ENCODE peak calls at places on chromosomes 6 and 20, in seven cellular contexts. One of them, this sample, is unnamed.

GRCh38 chr6:137224890-137225198 is 5.7 kb upstream of the IFNGR1 start:
- DNase-seq in fibroblast of villous mesenchyme: no peak
- DNase-seq in HFF-Myc: no peak
- DNase-seq in neural progenitor cell: no peak
- DNase-seq in pancreas: peak; percentile 36
- DNase-seq in tibial artery: no peak
- DNase-seq in CD8-positive, alpha-beta T cell: no peak
- DNase-seq in this sample: no peak

GRCh38 chr6:159809149-159809548 is 9.1 kb downstream of the PNLDC1 start:
- DNase-seq in tibial artery: no peak
- DNase-seq in HFF-Myc: no peak
- DNase-seq in CD8-positive, alpha-beta T cell: no peak
- DNase-seq in neural progenitor cell: no peak
- DNase-seq in fibroblast of villous mesenchyme: no peak
- DNase-seq in pancreas: no peak
- DNase-seq in this sample: no peak

GRCh38 chr20:11274137-11274536 is 600.3 kb upstream of the JAG1 start:
- DNase-seq in CD8-positive, alpha-beta T cell: no peak
- DNase-seq in pancreas: no peak
- DNase-seq in fibroblast of villous mesenchyme: peak; percentile 62
- DNase-seq in HFF-Myc: peak; percentile 31
- DNase-seq in tibial artery: no peak
- DNase-seq in neural progenitor cell: peak; percentile 84
- DNase-seq in this sample: peak; percentile 39

GRCh38 chr6:48423640-48424365 is 312.8 kb upstream of the PTCHD4 start:
- DNase-seq in pancreas: no peak
- DNase-seq in fibroblast of villous mesenchyme: peak; percentile 42
- DNase-seq in CD8-positive, alpha-beta T cell: no peak
- DNase-seq in neural progenitor cell: no peak
- DNase-seq in tibial artery: no peak
- DNase-seq in HFF-Myc: no peak
- DNase-seq in this sample: no peak

GRCh38 chr20:4602297-4602631 is 119.4 kb upstream of the PRND start:
- DNase-seq in neural progenitor cell: no peak
- DNase-seq in fibroblast of villous mesenchyme: peak; percentile 39
- DNase-seq in pancreas: no peak
- DNase-seq in CD8-positive, alpha-beta T cell: no peak
- DNase-seq in HFF-Myc: no peak
- DNase-seq in tibial artery: no peak
- DNase-seq in this sample: no peak

GRCh38 chr6:75467906-75468460 is 25.6 kb downstream of the FILIP1 start:
- DNase-seq in neural progenitor cell: peak; percentile 61
- DNase-seq in tibial artery: no peak
- DNase-seq in pancreas: no peak
- DNase-seq in CD8-positive, alpha-beta T cell: no peak
- DNase-seq in HFF-Myc: no peak
- DNase-seq in fibroblast of villous mesenchyme: no peak
- DNase-seq in this sample: no peak

GRCh38 chr20:13681248-13682125 is 42.8 kb upstream of the TASP1 start:
- DNase-seq in neural progenitor cell: no peak
- DNase-seq in CD8-positive, alpha-beta T cell: no peak
- DNase-seq in HFF-Myc: no peak
- DNase-seq in fibroblast of villous mesenchyme: no peak
- DNase-seq in tibial artery: no peak
- DNase-seq in pancreas: no peak
- DNase-seq in this sample: peak; percentile 18

GRCh38 chr20:5113615-5113986 is 6.2 kb downstream of the PCNA start:
- DNase-seq in CD8-positive, alpha-beta T cell: no peak
- DNase-seq in fibroblast of villous mesenchyme: no peak
- DNase-seq in HFF-Myc: no peak
- DNase-seq in pancreas: no peak
- DNase-seq in neural progenitor cell: no peak
- DNase-seq in tibial artery: no peak
- DNase-seq in this sample: no peak

GRCh38 chr6:3229566-3230274 is 2.3 kb upstream of the TUBB2B start:
- DNase-seq in pancreas: no peak
- DNase-seq in tibial artery: peak; percentile 65
- DNase-seq in neural progenitor cell: peak; percentile 75
- DNase-seq in fibroblast of villous mesenchyme: no peak
- DNase-seq in HFF-Myc: no peak
- DNase-seq in CD8-positive, alpha-beta T cell: no peak
- DNase-seq in this sample: no peak

GRCh38 chr6:15062311-15063252 is 183.3 kb upstream of the JARID2 start:
- DNase-seq in tibial artery: no peak
- DNase-seq in pancreas: no peak
- DNase-seq in HFF-Myc: no peak
- DNase-seq in neural progenitor cell: no peak
- DNase-seq in CD8-positive, alpha-beta T cell: no peak
- DNase-seq in fibroblast of villous mesenchyme: peak; percentile 79
- DNase-seq in this sample: no peak

GRCh38 chr20:53387983-53388675 is 205.5 kb downstream of the ZNF217 start:
- DNase-seq in tibial artery: no peak
- DNase-seq in HFF-Myc: no peak
- DNase-seq in pancreas: no peak
- DNase-seq in neural progenitor cell: no peak
- DNase-seq in fibroblast of villous mesenchyme: no peak
- DNase-seq in CD8-positive, alpha-beta T cell: no peak
- DNase-seq in this sample: no peak

GRCh38 chr6:149905911-149906371 is 8.0 kb upstream of the RAET1E start:
- DNase-seq in tibial artery: peak; percentile 49
- DNase-seq in neural progenitor cell: no peak
- DNase-seq in fibroblast of villous mesenchyme: no peak
- DNase-seq in HFF-Myc: no peak
- DNase-seq in pancreas: no peak
- DNase-seq in CD8-positive, alpha-beta T cell: no peak
- DNase-seq in this sample: no peak

GRCh38 chr6:148999921-149000589 is 253.2 kb downstream of the UST start:
- DNase-seq in fibroblast of villous mesenchyme: peak; percentile 87
- DNase-seq in pancreas: peak; percentile 32
- DNase-seq in HFF-Myc: peak; percentile 55
- DNase-seq in CD8-positive, alpha-beta T cell: no peak
- DNase-seq in neural progenitor cell: no peak
- DNase-seq in tibial artery: peak; percentile 90
- DNase-seq in this sample: peak; percentile 67

GRCh38 chr6:164039954-164040375 is 625.4 kb downstream of the QKI start:
- DNase-seq in fibroblast of villous mesenchyme: peak; percentile 30
- DNase-seq in CD8-positive, alpha-beta T cell: no peak
- DNase-seq in pancreas: peak; percentile 69
- DNase-seq in tibial artery: no peak
- DNase-seq in HFF-Myc: no peak
- DNase-seq in neural progenitor cell: no peak
- DNase-seq in this sample: no peak

GRCh38 chr6:19535351-19535750 is 301.8 kb upstream of the ID4 start:
- DNase-seq in fibroblast of villous mesenchyme: no peak
- DNase-seq in tibial artery: no peak
- DNase-seq in neural progenitor cell: no peak
- DNase-seq in pancreas: no peak
- DNase-seq in CD8-positive, alpha-beta T cell: no peak
- DNase-seq in HFF-Myc: no peak
- DNase-seq in this sample: no peak

GRCh38 chr20:16369441-16369840 is 203.8 kb downstream of the KIF16B start:
- DNase-seq in neural progenitor cell: no peak
- DNase-seq in fibroblast of villous mesenchyme: no peak
- DNase-seq in pancreas: no peak
- DNase-seq in HFF-Myc: no peak
- DNase-seq in tibial artery: no peak
- DNase-seq in CD8-positive, alpha-beta T cell: no peak
- DNase-seq in this sample: no peak

GRCh38 chr6:138719011-138719635 is 54.4 kb upstream of the CCDC28A start:
- DNase-seq in pancreas: no peak
- DNase-seq in neural progenitor cell: no peak
- DNase-seq in HFF-Myc: no peak
- DNase-seq in fibroblast of villous mesenchyme: peak; percentile 58
- DNase-seq in CD8-positive, alpha-beta T cell: no peak
- DNase-seq in tibial artery: no peak
- DNase-seq in this sample: no peak

GRCh38 chr20:44856847-44857448 is 28.6 kb upstream of the YWHAB start:
- DNase-seq in CD8-positive, alpha-beta T cell: no peak
- DNase-seq in fibroblast of villous mesenchyme: no peak
- DNase-seq in HFF-Myc: no peak
- DNase-seq in tibial artery: no peak
- DNase-seq in neural progenitor cell: no peak
- DNase-seq in pancreas: no peak
- DNase-seq in this sample: no peak

GRCh38 chr20:63471719-63472158 is 716 bp downstream of the KCNQ2 start:
- DNase-seq in tibial artery: no peak
- DNase-seq in pancreas: no peak
- DNase-seq in fibroblast of villous mesenchyme: no peak
- DNase-seq in HFF-Myc: no peak
- DNase-seq in CD8-positive, alpha-beta T cell: no peak
- DNase-seq in neural progenitor cell: peak; percentile 67
- DNase-seq in this sample: no peak
- H3K4me3 ChIP-seq in tibial artery: no peak overlapping the region
- H3K4me3 ChIP-seq in pancreas: peak overlapping the region; percentile 20
- H3K4me3 ChIP-seq in fibroblast of villous mesenchyme: no peak overlapping the region
- H3K4me3 ChIP-seq in HFF-Myc: no peak overlapping the region
- H3K4me3 ChIP-seq in CD8-positive, alpha-beta T cell: no peak overlapping the region
- H3K4me3 ChIP-seq in neural progenitor cell: peak overlapping the region; percentile 93
- H3K4me3 ChIP-seq in this sample: no peak overlapping the region

DNA sequence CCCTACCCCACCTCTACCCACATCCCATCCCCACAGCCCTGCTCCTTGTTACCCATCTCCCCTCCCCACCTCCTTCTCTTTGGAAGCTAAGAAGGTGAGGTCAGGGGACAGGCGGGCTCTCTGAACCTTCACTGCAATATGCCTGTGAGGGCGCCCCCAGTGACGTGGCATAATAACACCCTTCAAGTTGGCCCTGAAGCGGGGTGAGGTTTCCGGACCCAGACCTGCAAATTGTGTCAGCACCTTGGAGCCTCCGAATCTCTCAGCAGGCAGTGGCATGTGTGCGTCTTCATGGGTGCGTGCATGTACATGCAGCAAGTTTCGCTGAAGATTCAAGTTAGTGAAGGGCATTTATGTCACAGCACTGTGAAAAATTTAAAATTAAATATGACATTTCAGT is 114.6 kb downstream of the SOBP start:
- DNase-seq in fibroblast of villous mesenchyme: no peak
- DNase-seq in pancreas: no peak
- DNase-seq in neural progenitor cell: no peak
- DNase-seq in CD8-positive, alpha-beta T cell: no peak
- DNase-seq in tibial artery: no peak
- DNase-seq in HFF-Myc: no peak
- DNase-seq in this sample: no peak
- TF ChIP-seq CTCF in fibroblast of villous mesenchyme: no peak
- TF ChIP-seq CTCF in pancreas: no peak
- TF ChIP-seq CTCF in neural progenitor cell: peak; percentile 26
- TF ChIP-seq CTCF in CD8-positive, alpha-beta T cell: no peak
- TF ChIP-seq CTCF in tibial artery: no peak
- TF ChIP-seq CTCF in HFF-Myc: no peak
- TF ChIP-seq CTCF in this sample: no peak

GRCh38 chr6:47310131-47310480 is 401 bp upstream of the TNFRSF21 start:
- DNase-seq in HFF-Myc: no peak
- DNase-seq in neural progenitor cell: no peak
- DNase-seq in tibial artery: no peak
- DNase-seq in pancreas: no peak
- DNase-seq in CD8-positive, alpha-beta T cell: no peak
- DNase-seq in fibroblast of villous mesenchyme: no peak
- DNase-seq in this sample: no peak
- H3K4me3 ChIP-seq in HFF-Myc: peak overlapping the region; percentile 91
- H3K4me3 ChIP-seq in neural progenitor cell: peak overlapping the region; percentile 73
- H3K4me3 ChIP-seq in tibial artery: peak overlapping the region; percentile 65
- H3K4me3 ChIP-seq in pancreas: peak overlapping the region; percentile 54
- H3K4me3 ChIP-seq in CD8-positive, alpha-beta T cell: no peak overlapping the region
- H3K4me3 ChIP-seq in fibroblast of villous mesenchyme: peak overlapping the region; percentile 75
- H3K4me3 ChIP-seq in this sample: no peak overlapping the region

GRCh38 chr20:38043512-38044300 is 10.2 kb downstream of the RPRD1B start:
- DNase-seq in HFF-Myc: peak; percentile 36
- DNase-seq in fibroblast of villous mesenchyme: peak; percentile 53
- DNase-seq in CD8-positive, alpha-beta T cell: no peak
- DNase-seq in pancreas: no peak
- DNase-seq in neural progenitor cell: no peak
- DNase-seq in tibial artery: no peak
- DNase-seq in this sample: no peak
- TF ChIP-seq CTCF in HFF-Myc: no peak
- TF ChIP-seq CTCF in fibroblast of villous mesenchyme: no peak
- TF ChIP-seq CTCF in CD8-positive, alpha-beta T cell: no peak
- TF ChIP-seq CTCF in pancreas: no peak
- TF ChIP-seq CTCF in neural progenitor cell: no peak
- TF ChIP-seq CTCF in tibial artery: no peak
- TF ChIP-seq CTCF in this sample: no peak

GRCh38 chr6:42566614-42567208 is 2.9 kb downstream of the UBR2 start:
- DNase-seq in neural progenitor cell: no peak
- DNase-seq in fibroblast of villous mesenchyme: no peak
- DNase-seq in HFF-Myc: no peak
- DNase-seq in tibial artery: no peak
- DNase-seq in pancreas: no peak
- DNase-seq in CD8-positive, alpha-beta T cell: no peak
- DNase-seq in this sample: no peak
- H3K4me3 ChIP-seq in neural progenitor cell: no peak overlapping the region
- H3K4me3 ChIP-seq in fibroblast of villous mesenchyme: no peak overlapping the region
- H3K4me3 ChIP-seq in HFF-Myc: no peak overlapping the region
- H3K4me3 ChIP-seq in tibial artery: no peak overlapping the region
- H3K4me3 ChIP-seq in pancreas: no peak overlapping the region
- H3K4me3 ChIP-seq in CD8-positive, alpha-beta T cell: no peak overlapping the region
- H3K4me3 ChIP-seq in this sample: no peak overlapping the region

GRCh38 chr6:161395832-161396231 is 122.0 kb upstream of the AGPAT4 start:
- DNase-seq in CD8-positive, alpha-beta T cell: no peak
- DNase-seq in HFF-Myc: no peak
- DNase-seq in neural progenitor cell: no peak
- DNase-seq in pancreas: no peak
- DNase-seq in fibroblast of villous mesenchyme: no peak
- DNase-seq in tibial artery: no peak
- DNase-seq in this sample: no peak

GRCh38 chr6:161393292-161393691 is 119.4 kb upstream of the AGPAT4 start:
- DNase-seq in pancreas: no peak
- DNase-seq in neural progenitor cell: no peak
- DNase-seq in tibial artery: no peak
- DNase-seq in HFF-Myc: no peak
- DNase-seq in fibroblast of villous mesenchyme: no peak
- DNase-seq in CD8-positive, alpha-beta T cell: no peak
- DNase-seq in this sample: no peak

GRCh38 chr6:161394437-161394836 is 120.6 kb upstream of the AGPAT4 start:
- DNase-seq in fibroblast of villous mesenchyme: no peak
- DNase-seq in pancreas: no peak
- DNase-seq in HFF-Myc: no peak
- DNase-seq in neural progenitor cell: no peak
- DNase-seq in tibial artery: no peak
- DNase-seq in CD8-positive, alpha-beta T cell: no peak
- DNase-seq in this sample: no peak

GRCh38 chr6:161396539-161396938 is 122.7 kb upstream of the AGPAT4 start:
- DNase-seq in CD8-positive, alpha-beta T cell: no peak
- DNase-seq in tibial artery: no peak
- DNase-seq in neural progenitor cell: no peak
- DNase-seq in fibroblast of villous mesenchyme: no peak
- DNase-seq in pancreas: no peak
- DNase-seq in HFF-Myc: no peak
- DNase-seq in this sample: no peak

GRCh38 chr6:161393839-161394364 is 120.0 kb upstream of the AGPAT4 start:
- DNase-seq in fibroblast of villous mesenchyme: peak; percentile 87
- DNase-seq in CD8-positive, alpha-beta T cell: peak; percentile 28
- DNase-seq in neural progenitor cell: peak; percentile 76
- DNase-seq in HFF-Myc: peak; percentile 69
- DNase-seq in tibial artery: no peak
- DNase-seq in pancreas: peak; percentile 69
- DNase-seq in this sample: peak; percentile 68
- TF ChIP-seq CTCF in fibroblast of villous mesenchyme: peak; percentile 58
- TF ChIP-seq CTCF in CD8-positive, alpha-beta T cell: peak; percentile 58
- TF ChIP-seq CTCF in neural progenitor cell: peak; percentile 74
- TF ChIP-seq CTCF in HFF-Myc: peak; percentile 39
- TF ChIP-seq CTCF in tibial artery: peak; percentile 64
- TF ChIP-seq CTCF in pancreas: peak; percentile 24
- TF ChIP-seq CTCF in this sample: peak; percentile 66